ENCODE peak calls at places on chromosomes 6 and 20, in eight cellular contexts. R is T-helper 1 cell, A is RWPE2, I is DMS 273 treated with DMSO at 0.1 percent for 48 hours, V is HFFc6, F is right atrium auricular region, O is hepatic stellate cell, C is AG09319. U is an unnamed sample.

GRCh38 chr6:158161566-158162254 is 6.4 kb downstream of the SERAC1 start:
- DNase-seq in R (no peak), A (no peak), I (no peak), V (no peak), F (no peak), O (no peak), C (no peak), U (no peak)

GRCh38 chr20:1330075-1330830 is 1.3 kb upstream of the SDCBP2 start:
- DNase-seq in R (peak), A (peak), I (no peak), V (no peak), F (peak), O (peak), C (no peak), U (peak)

GRCh38 chr20:40768105-40768504 is 79.1 kb upstream of the MAFB start:
- DNase-seq in R (no peak), A (peak), I (no peak), V (no peak), F (peak), O (no peak), C (no peak), U (peak)

GRCh38 chr6:41462980-41463930 is 82.9 kb upstream of the FOXP4 start:
- DNase-seq in R (peak), A (no peak), I (no peak), V (peak), F (peak), O (peak), C (no peak), U (no peak)

GRCh38 chr6:170291271-170292110 is 613 bp upstream of the DLL1 start:
- DNase-seq in R (peak), A (no peak), I (peak), V (no peak), F (peak), O (no peak), C (no peak), U (peak)

GRCh38 chr6:53496100-53496499 is 48.8 kb downstream of the GCLC start:
- DNase-seq in R (no peak), A (no peak), I (no peak), V (no peak), F (no peak), O (no peak), C (no peak), U (no peak)

GRCh38 chr6:30543824-30544223 is 12.5 kb downstream of the GNL1 start:
- DNase-seq in R (no peak), A (no peak), I (no peak), V (no peak), F (no peak), O (no peak), C (no peak), U (no peak)

GRCh38 chr6:137873273-137873762 is 6.3 kb downstream of the TNFAIP3 start:
- DNase-seq in R (peak), A (no peak), I (no peak), V (peak), F (peak), O (no peak), C (peak), U (no peak)

GRCh38 chr20:32484221-32485125 is 100.7 kb downstream of the NOL4L start:
- DNase-seq in R (no peak), A (peak), I (no peak), V (no peak), F (no peak), O (peak), C (no peak), U (no peak)

GRCh38 chr20:53503517-53503919 is 90.1 kb downstream of the ZNF217 start:
- DNase-seq in R (no peak), A (no peak), I (no peak), V (no peak), F (no peak), O (no peak), C (no peak), U (no peak)

GRCh38 chr6:158459726-158460125 is 100.2 kb upstream of the TMEM181 start:
- DNase-seq in R (no peak), A (no peak), I (no peak), V (no peak), F (no peak), O (no peak), C (no peak), U (no peak)

GRCh38 chr6:44082872-44083321 is 44.4 kb downstream of the MRPL14 start:
- DNase-seq in R (no peak), A (no peak), I (no peak), V (no peak), F (no peak), O (no peak), C (no peak), U (no peak)

GRCh38 chr6:43026365-43026764 is 4.9 kb downstream of the RRP36 start:
- DNase-seq in R (no peak), A (no peak), I (no peak), V (no peak), F (no peak), O (no peak), C (no peak), U (no peak)

GRCh38 chr6:117733341-117733740 is 58.1 kb downstream of the NUS1 start:
- DNase-seq in R (no peak), A (no peak), I (no peak), V (no peak), F (no peak), O (no peak), C (no peak), U (no peak)

GRCh38 chr20:61332016-61332975 is 80.2 kb downstream of the CDH4 start:
- DNase-seq in R (no peak), A (no peak), I (no peak), V (no peak), F (no peak), O (no peak), C (no peak), U (no peak)

GRCh38 chr6:3516094-3516493 is 59.2 kb upstream of the SLC22A23 start:
- DNase-seq in R (no peak), A (no peak), I (no peak), V (peak), F (no peak), O (no peak), C (no peak), U (no peak)

GRCh38 chr20:57473246-57474042 is 51.5 kb downstream of the CTCFL start:
- DNase-seq in R (peak), A (peak), I (no peak), V (no peak), F (no peak), O (no peak), C (no peak), U (peak)

GRCh38 chr20:18416478-18416877 is 50.4 kb downstream of the DZANK1 start:
- DNase-seq in R (no peak), A (no peak), I (no peak), V (no peak), F (no peak), O (no peak), C (no peak), U (no peak)

GRCh38 chr6:53744321-53744720 is 50.5 kb upstream of the LRRC1 start:
- DNase-seq in R (no peak), A (no peak), I (no peak), V (no peak), F (no peak), O (no peak), C (no peak), U (no peak)

GRCh38 chr20:21179796-21180195 is 53.9 kb downstream of the KIZ start:
- DNase-seq in R (no peak), A (no peak), I (no peak), V (peak), F (no peak), O (no peak), C (peak), U (no peak)

U was measured in coronary artery.